ENCODE peak calls at places on chromosomes 7 and 10, in five cellular contexts. I is AG04450, K is fibroblast of mammary gland, V is coronary artery, T is left ventricle myocardium inferior. H is an unnamed sample.

GRCh38 chr7:48251766-48252165 is 80.5 kb downstream of the ABCA13 start:
- DNase-seq in I (no peak), K (no peak), V (no peak), T (no peak), H (no peak)

GRCh38 chr7:105521731-105522458 is at the start of gene PUS7:
- DNase-seq in I (peak), K (peak), V (peak), T (peak), H (peak)

GRCh38 chr10:13271552-13272163 is 28.2 kb downstream of the PHYH start:
- DNase-seq in I (no peak), K (peak), V (peak), T (peak), H (peak)

GRCh38 chr7:80637911-80638765 is at the start of gene CD36:
- DNase-seq in I (no peak), K (no peak), V (no peak), T (no peak), H (no peak)

GRCh38 chr7:17184805-17185689 is 113.4 kb upstream of the AHR start:
- DNase-seq in I (no peak), K (peak), V (no peak), T (no peak), H (no peak)

GRCh38 chr10:114631678-114632417 is 26.2 kb downstream of the ABLIM1 start:
- DNase-seq in I (no peak), K (no peak), V (peak), T (peak), H (peak)

GRCh38 chr10:124453965-124454610 is 4.3 kb upstream of the NKX1-2 start:
- DNase-seq in I (no peak), K (no peak), V (no peak), T (no peak), H (no peak)

GRCh38 chr10:62093863-62094291 is 174.8 kb downstream of the RTKN2 start:
- DNase-seq in I (peak), K (peak), V (no peak), T (no peak), H (no peak)

DNA sequence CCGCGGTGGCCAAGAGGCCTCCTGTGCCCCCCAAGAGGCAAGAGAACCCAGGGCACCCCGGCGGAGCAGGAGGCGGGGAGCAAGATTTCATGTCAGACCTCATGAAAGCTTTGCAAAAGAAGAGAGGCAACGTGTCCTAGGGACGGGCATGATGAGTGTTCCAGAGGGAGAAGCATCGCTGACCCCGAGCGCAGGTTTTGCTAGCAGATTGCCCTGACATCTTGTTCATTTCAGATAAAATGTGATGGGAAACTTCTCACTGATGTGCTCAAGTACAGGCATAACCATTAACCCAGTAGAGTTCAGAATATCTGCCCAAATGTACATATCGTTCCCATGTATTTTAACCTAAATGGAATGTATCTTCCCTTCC is 129.2 kb downstream of the APBB1IP start:
- DNase-seq in I (no peak), K (no peak), V (no peak), T (no peak), H (no peak)
- TF ChIP-seq CTCF in I (no peak), K (no peak), V (no peak), T (no peak), H (no peak)

GRCh38 chr10:112874982-112875381 is 75.1 kb upstream of the TCF7L2 start:
- DNase-seq in I (no peak), K (no peak), V (no peak), T (no peak), H (no peak)

GRCh38 chr10:112871021-112871420 is 79.0 kb upstream of the TCF7L2 start:
- DNase-seq in I (no peak), K (no peak), V (no peak), T (no peak), H (no peak)

GRCh38 chr10:112873541-112873940 is 76.5 kb upstream of the TCF7L2 start:
- DNase-seq in I (no peak), K (no peak), V (no peak), T (no peak), H (no peak)

GRCh38 chr10:112875474-112876267 is 74.4 kb upstream of the TCF7L2 start:
- DNase-seq in I (peak), K (peak), V (no peak), T (no peak), H (no peak)

GRCh38 chr10:112872728-112873127 is 77.3 kb upstream of the TCF7L2 start:
- DNase-seq in I (no peak), K (peak), V (no peak), T (no peak), H (no peak)
- TF ChIP-seq CTCF in I (peak), K (peak), V (no peak), T (no peak), H (peak)

GRCh38 chr7:118000480-118001202 is 127.4 kb upstream of the CTTNBP2 start:
- DNase-seq in I (no peak), K (no peak), V (no peak), T (no peak), H (no peak)
- TF ChIP-seq CTCF in I (no peak), K (no peak), V (no peak), T (no peak), H (no peak)

GRCh38 chr7:150784120-150784736 is 15.9 kb downstream of the TMEM176B start:
- DNase-seq in I (no peak), K (peak), V (no peak), T (no peak), H (no peak)
- TF ChIP-seq CTCF in I (no peak), K (no peak), V (no peak), T (no peak), H (no peak)

DNA sequence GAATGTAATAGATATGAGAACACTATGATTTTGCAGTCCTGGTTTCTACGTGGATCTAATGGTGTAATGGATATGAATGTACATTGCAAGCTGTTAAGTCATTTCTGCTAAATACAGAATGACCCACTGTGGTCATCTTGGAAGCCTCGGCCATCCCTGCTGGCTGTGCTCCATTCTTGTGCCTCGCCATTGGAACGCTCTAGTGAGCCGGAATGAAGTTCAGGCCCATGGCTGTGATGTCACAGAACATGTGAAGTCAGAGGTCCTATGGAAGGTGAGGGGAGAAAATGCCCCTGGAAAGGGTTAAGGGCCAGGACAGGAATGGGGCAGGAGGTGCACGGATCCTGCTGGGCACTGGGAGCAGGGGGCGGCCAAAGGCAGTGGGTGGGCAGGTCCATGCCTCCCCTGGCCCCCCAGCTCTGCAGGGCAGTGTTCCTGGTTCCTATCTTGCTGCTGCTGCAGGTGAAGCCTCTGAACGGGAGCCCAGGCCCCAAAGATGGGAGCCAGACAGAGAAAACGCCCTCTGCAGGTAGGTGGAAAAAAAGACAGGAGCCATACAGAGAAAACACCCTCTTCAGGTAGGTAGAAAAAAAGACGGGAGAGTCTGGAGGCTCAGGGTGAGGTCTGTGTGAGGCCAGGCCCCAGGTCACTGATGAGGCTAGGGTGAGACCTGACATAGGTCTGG is at the start of gene LLCFC1:
- DNase-seq in I (no peak), K (no peak), V (peak), T (no peak), H (no peak)
- TF ChIP-seq CTCF in I (no peak), K (no peak), V (no peak), T (no peak), H (no peak)

GRCh38 chr7:158473238-158473637 is 114.4 kb downstream of the PTPRN2 start:
- DNase-seq in I (no peak), K (no peak), V (no peak), T (no peak), H (no peak)
- TF ChIP-seq CTCF in I (no peak), K (no peak), V (no peak), T (no peak), H (no peak)

GRCh38 chr7:150753826-150754603 is 16.8 kb downstream of the GIMAP5 start:
- DNase-seq in I (no peak), K (peak), V (no peak), T (no peak), H (no peak)
- TF ChIP-seq CTCF in I (no peak), K (peak), V (no peak), T (peak), H (peak)

GRCh38 chr10:97736902-97737769 is at the start of gene ZFYVE27:
- DNase-seq in I (peak), K (peak), V (peak), T (peak), H (peak)

GRCh38 chr10:97738616-97739015 is 1.7 kb downstream of the ZFYVE27 start:
- DNase-seq in I (no peak), K (no peak), V (peak), T (no peak), H (no peak)

GRCh38 chr10:97743169-97743945 is 6.4 kb downstream of the ZFYVE27 start:
- DNase-seq in I (no peak), K (no peak), V (no peak), T (no peak), H (no peak)

GRCh38 chr10:97737770-97738265 is 890 bp downstream of the ZFYVE27 start:
- DNase-seq in I (no peak), K (no peak), V (no peak), T (no peak), H (no peak)

GRCh38 chr10:97740613-97741012 is 3.7 kb downstream of the ZFYVE27 start:
- DNase-seq in I (no peak), K (no peak), V (no peak), T (no peak), H (no peak)
- TF ChIP-seq CTCF in I (no peak), K (no peak), V (no peak), T (no peak), H (no peak)